ENCODE peak calls at places on chromosomes 16 and 17, in four cellular contexts. N is heart right ventricle; X is CD8-positive, alpha-beta memory T cell; B is pancreas. C is an unnamed sample.

GRCh38 chr17:65477600-65477999 is 83.8 kb downstream of the AXIN2 start:
- DNase-seq in N (no peak), X (no peak), B (no peak), C (no peak)

GRCh38 chr17:3843935-3844516 is 2.0 kb downstream of the NCBP3 start:
- DNase-seq in N (no peak), X (no peak), B (no peak), C (no peak)

GRCh38 chr17:81161972-81162371 is 3.3 kb upstream of the PVALEF start:
- DNase-seq in N (no peak), X (no peak), B (no peak), C (no peak)

GRCh38 chr16:2150418-2151187 is 2.2 kb downstream of the RAB26 start:
- DNase-seq in N (no peak), X (no peak), B (peak; percentile 89), C (no peak)

GRCh38 chr17:81392909-81393654 is 2.2 kb upstream of the BAHCC1 start:
- DNase-seq in N (peak; percentile 54), X (no peak), B (peak; percentile 86), C (no peak)

GRCh38 chr17:69607162-69607834 is 192.8 kb downstream of the MAP2K6 start:
- DNase-seq in N (peak; percentile 65), X (no peak), B (peak; percentile 87), C (peak; percentile 67)

GRCh38 chr16:23504076-23504452 is 6.2 kb downstream of the GGA2 start:
- DNase-seq in N (no peak), X (no peak), B (no peak), C (peak; percentile 77)

GRCh38 chr17:78935419-78936323 is 10.5 kb upstream of the TIMP2 start:
- DNase-seq in N (peak; percentile 57), X (no peak), B (no peak), C (peak; percentile 45)

GRCh38 chr17:2347805-2348685 is 10.7 kb downstream of the SGSM2 start:
- DNase-seq in N (no peak), X (no peak), B (no peak), C (peak; percentile 83)

GRCh38 chr16:80323808-80324195 is 217.0 kb upstream of the DYNLRB2 start:
- DNase-seq in N (no peak), X (no peak), B (no peak), C (no peak)

GRCh38 chr16:1057252-1057932 is 15.2 kb upstream of the SSTR5 start:
- DNase-seq in N (peak; percentile 53), X (peak; percentile 43), B (no peak), C (no peak)

GRCh38 chr17:28216528-28216927 is 102.5 kb upstream of the TMEM97 start:
- DNase-seq in N (no peak), X (no peak), B (no peak), C (no peak)

GRCh38 chr17:17036520-17036998 is 5.7 kb upstream of the MPRIP start:
- DNase-seq in N (no peak), X (no peak), B (no peak), C (no peak)

GRCh38 chr16:69469807-69470561 is 45.6 kb downstream of the CYB5B start:
- DNase-seq in N (no peak), X (no peak), B (no peak), C (no peak)

GRCh38 chr16:50610331-50611262 is 62.4 kb downstream of the NKD1 start:
- DNase-seq in N (no peak), X (no peak), B (peak; percentile 53), C (no peak)

GRCh38 chr16:10180771-10181163 is 1.5 kb downstream of the GRIN2A start:
- DNase-seq in N (peak; percentile 17), X (no peak), B (peak; percentile 79), C (no peak)

GRCh38 chr16:56344518-56345405 is 80.6 kb downstream of the AMFR start:
- DNase-seq in N (no peak), X (no peak), B (peak; percentile 74), C (no peak)

GRCh38 chr16:86662195-86662594 is 83.8 kb downstream of the FOXL1 start:
- DNase-seq in N (no peak), X (no peak), B (no peak), C (no peak)

GRCh38 chr16:78896280-78896679 is 704.3 kb downstream of the MAF start:
- DNase-seq in N (no peak), X (no peak), B (no peak), C (no peak)

GRCh38 chr17:64185101-64185500 is 55.2 kb upstream of the ERN1 start:
- DNase-seq in N (no peak), X (no peak), B (no peak), C (no peak)

GRCh38 chr17:2634361-2634960 is 41.0 kb downstream of the PAFAH1B1 start:
- DNase-seq in N (no peak), X (no peak), B (no peak), C (no peak)

GRCh38 chr17:27572665-27573064 is 58.3 kb upstream of the LGALS9 start:
- DNase-seq in N (no peak), X (no peak), B (no peak), C (no peak)

GRCh38 chr17:30351730-30352129 is 17.9 kb upstream of the TMIGD1 start:
- DNase-seq in N (no peak), X (no peak), B (no peak), C (no peak)

GRCh38 chr17:30352247-30352814 is 18.5 kb upstream of the TMIGD1 start:
- DNase-seq in N (no peak), X (no peak), B (no peak), C (no peak)

GRCh38 chr17:30357476-30357875 is 21.3 kb upstream of the CPD start:
- DNase-seq in N (no peak), X (no peak), B (no peak), C (no peak)

GRCh38 chr17:30358055-30358760 is 20.5 kb upstream of the CPD start:
- DNase-seq in N (no peak), X (no peak), B (no peak), C (no peak)

GRCh38 chr17:30354731-30355130 is 20.9 kb upstream of the TMIGD1 start:
- DNase-seq in N (no peak), X (no peak), B (no peak), C (no peak)
- H3K27ac ChIP-seq in N (no peak overlapping the region), X (no peak overlapping the region), B (no peak overlapping the region), C (no peak overlapping the region)

GRCh38 chr17:75348386-75349012 is 57.0 kb downstream of the GRB2 start:
- DNase-seq in N (no peak), X (no peak), B (no peak), C (no peak)

GRCh38 chr17:75343007-75343406 is 53.8 kb upstream of the SLC25A19 start:
- DNase-seq in N (no peak), X (no peak), B (no peak), C (no peak)

GRCh38 chr17:75344664-75345063 is 55.4 kb upstream of the SLC25A19 start:
- DNase-seq in N (no peak), X (no peak), B (no peak), C (no peak)

GRCh38 chr17:75346906-75347305 is 57.7 kb upstream of the SLC25A19 start:
- DNase-seq in N (no peak), X (no peak), B (no peak), C (no peak)

DNA sequence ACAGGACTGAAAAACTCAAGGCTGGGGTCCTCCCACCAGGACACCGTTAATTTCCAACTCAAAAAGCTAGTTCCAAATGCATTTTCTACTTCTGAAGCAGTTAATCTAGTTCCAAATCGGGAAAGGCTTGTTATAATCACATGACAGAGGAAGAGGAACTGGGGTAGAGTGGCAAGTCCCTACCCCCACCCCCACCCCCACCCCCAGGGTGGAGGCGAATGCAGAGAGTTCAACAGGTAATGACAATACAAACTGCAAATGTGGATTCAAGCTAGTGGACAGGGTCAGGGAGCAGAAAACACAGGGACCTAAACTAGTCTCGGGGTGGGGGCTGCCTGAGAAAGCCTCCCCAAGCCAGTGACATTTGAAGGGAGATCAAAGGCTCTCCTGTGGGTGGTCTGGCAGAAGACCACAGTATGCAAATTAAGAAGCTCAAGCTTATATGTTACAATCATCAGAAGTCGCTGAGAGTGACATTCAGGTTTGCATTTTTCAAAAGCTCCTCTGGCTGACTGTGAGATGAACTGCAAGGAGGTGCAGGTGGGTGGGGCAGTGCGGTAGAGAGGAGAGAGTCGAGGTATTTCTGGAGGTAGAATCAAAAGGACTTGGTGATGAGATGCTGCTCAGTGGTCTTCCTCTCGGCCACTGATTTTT is 56.4 kb upstream of the SLC25A19 start:
- DNase-seq in N (no peak), X (no peak), B (no peak), C (no peak)
- H3K27ac ChIP-seq in N (no peak overlapping the region), X (no peak overlapping the region), B (no peak overlapping the region), C (no peak overlapping the region)

DNA sequence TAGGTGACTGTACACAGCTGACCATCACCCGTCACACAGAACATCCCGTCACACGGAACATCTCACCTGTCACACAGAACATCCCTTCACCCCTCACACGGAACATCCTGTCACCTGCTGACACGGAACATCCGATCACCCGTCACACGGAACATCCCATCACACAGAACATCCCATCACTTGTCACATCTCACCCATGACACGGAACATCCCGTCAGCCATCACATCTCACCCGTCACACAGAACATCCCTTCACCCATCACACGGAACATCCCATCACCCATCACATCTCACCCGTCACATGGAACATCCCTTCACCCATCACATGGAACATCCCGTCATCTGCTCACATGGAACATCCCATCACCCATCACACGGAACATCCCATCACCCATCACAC is 3.8 kb downstream of the CPNE7 start:
- DNase-seq in N (no peak), X (no peak), B (no peak), C (no peak)
- H3K27ac ChIP-seq in N (no peak overlapping the region), X (no peak overlapping the region), B (no peak overlapping the region), C (no peak overlapping the region)

GRCh38 chr16:85573696-85574641 is 39.2 kb upstream of the GSE1 start:
- DNase-seq in N (peak; percentile 82), X (no peak), B (peak; percentile 87), C (peak; percentile 43)
- H3K27ac ChIP-seq in N (peak overlapping the region; percentile 79), X (peak overlapping the region; percentile 49), B (peak overlapping the region; percentile 64), C (peak overlapping the region; percentile 86)

DNA sequence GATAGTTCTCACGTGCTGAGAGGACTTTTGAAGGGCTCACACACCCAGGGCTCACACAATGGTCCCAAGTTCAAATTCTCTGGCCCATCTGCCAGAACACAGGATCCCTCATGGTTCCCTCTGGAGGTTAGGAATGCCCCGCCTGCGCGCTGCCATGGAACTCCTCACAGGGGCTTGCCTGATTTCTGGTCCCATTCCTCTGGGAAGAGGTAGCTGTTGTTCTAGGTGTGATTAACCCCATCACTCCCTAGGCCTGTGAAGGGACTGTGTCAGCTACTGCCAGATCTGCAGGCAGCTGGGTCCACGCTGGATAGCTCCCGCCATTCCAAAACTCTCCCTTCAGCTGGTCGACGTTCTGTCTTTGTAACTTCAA is 2.3 kb upstream of the ARMC5 start:
- DNase-seq in N (no peak), X (no peak), B (no peak), C (no peak)
- H3K27ac ChIP-seq in N (no peak overlapping the region), X (peak overlapping the region; percentile 97), B (no peak overlapping the region), C (no peak overlapping the region)

DNA sequence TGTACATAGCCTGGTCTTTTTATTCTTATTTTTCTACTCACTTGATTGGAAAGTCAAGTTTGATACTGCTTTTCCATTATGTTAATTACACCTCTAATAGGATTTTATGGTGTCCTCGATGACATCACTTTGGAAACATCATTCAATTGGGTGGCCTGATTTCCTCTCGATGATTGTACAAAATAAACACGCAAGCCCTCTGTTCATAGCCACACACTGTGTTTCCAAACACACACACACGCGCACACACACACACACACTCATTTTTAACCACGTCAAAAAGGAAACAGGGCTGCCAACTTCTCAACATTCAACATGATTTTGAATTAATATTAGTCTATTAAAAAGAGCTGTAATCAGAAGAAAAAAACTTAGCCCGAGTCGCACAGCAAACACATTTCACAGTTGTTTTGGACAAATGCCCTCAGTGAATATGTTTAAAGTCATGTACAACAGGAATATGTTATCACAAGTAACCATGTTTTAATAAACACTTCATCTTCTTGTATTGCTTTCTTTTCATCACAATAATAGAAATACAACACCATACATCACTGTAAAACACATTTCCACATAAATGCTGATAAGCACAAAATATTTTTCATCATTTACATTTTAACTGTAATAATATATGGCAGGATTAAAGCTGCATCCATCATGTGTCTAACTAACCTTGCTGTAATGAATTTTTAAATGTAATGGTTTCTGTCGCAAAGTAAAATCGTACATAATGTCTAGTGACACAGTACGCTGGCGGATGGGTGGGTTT is 219.1 kb upstream of the IRX3 start:
- DNase-seq in N (no peak), X (no peak), B (no peak), C (no peak)
- H3K27ac ChIP-seq in N (peak overlapping the region; percentile 68), X (no peak overlapping the region), B (no peak overlapping the region), C (no peak overlapping the region)

C was measured in breast epithelium.